ENCODE peak calls at places on chromosome 20, in seven cellular contexts. S is mammary epithelial cell, K is tibial nerve, T is heart right ventricle, L is adrenal gland, W is HCT116, P is OCI-LY7. E is an unnamed sample. For H3K9me3, the result is how much of the 10 kb centered on the place peaks cover.

GRCh38 chr20:64077094-64077493 is 2.2 kb downstream of the RGS19 start:
- DNase-seq in P (peak), K (no peak), S (no peak), L (no peak), T (no peak), W (no peak), E (no peak)

GRCh38 chr20:25042531-25043498 is 15.1 kb downstream of the ACSS1 start:
- DNase-seq in T (peak), S (no peak), W (no peak), K (no peak), L (peak), P (peak), E (peak)

GRCh38 chr20:57880155-57880648 is 170.4 kb upstream of the PMEPA1 start:
- DNase-seq in L (no peak), P (no peak), T (peak), W (no peak), S (no peak), K (no peak), E (no peak)

GRCh38 chr20:64102647-64103354 is 4.6 kb downstream of the NPBWR2 start:
- DNase-seq in S (no peak), L (no peak), W (no peak), P (peak), T (no peak), K (no peak), E (no peak)

GRCh38 chr20:1810926-1811620 is 84.1 kb upstream of the SIRPA start:
- DNase-seq in T (no peak), W (no peak), S (peak), P (no peak), L (no peak), K (no peak), E (no peak)

GRCh38 chr20:11229772-11230171 is 556.0 kb upstream of the JAG1 start:
- DNase-seq in L (no peak), S (peak), P (no peak), K (no peak), W (peak), T (peak), E (no peak)

GRCh38 chr20:40966103-40966502 is 62.5 kb upstream of the TOP1 start:
- DNase-seq in T (no peak), L (peak), P (peak), S (no peak), K (no peak), W (no peak), E (no peak)

GRCh38 chr20:44295995-44296394 is 15.0 kb downstream of the FITM2 start:
- DNase-seq in T (no peak), L (no peak), S (no peak), W (no peak), P (no peak), K (no peak), E (no peak)

GRCh38 chr20:17014217-17014616 is 212.6 kb upstream of the PCSK2 start:
- DNase-seq in P (no peak), L (no peak), S (no peak), T (no peak), K (no peak), W (no peak), E (no peak)

GRCh38 chr20:11217322-11217989 is 543.7 kb upstream of the JAG1 start:
- DNase-seq in L (no peak), T (no peak), P (no peak), W (no peak), S (no peak), K (no peak), E (no peak)

DNA sequence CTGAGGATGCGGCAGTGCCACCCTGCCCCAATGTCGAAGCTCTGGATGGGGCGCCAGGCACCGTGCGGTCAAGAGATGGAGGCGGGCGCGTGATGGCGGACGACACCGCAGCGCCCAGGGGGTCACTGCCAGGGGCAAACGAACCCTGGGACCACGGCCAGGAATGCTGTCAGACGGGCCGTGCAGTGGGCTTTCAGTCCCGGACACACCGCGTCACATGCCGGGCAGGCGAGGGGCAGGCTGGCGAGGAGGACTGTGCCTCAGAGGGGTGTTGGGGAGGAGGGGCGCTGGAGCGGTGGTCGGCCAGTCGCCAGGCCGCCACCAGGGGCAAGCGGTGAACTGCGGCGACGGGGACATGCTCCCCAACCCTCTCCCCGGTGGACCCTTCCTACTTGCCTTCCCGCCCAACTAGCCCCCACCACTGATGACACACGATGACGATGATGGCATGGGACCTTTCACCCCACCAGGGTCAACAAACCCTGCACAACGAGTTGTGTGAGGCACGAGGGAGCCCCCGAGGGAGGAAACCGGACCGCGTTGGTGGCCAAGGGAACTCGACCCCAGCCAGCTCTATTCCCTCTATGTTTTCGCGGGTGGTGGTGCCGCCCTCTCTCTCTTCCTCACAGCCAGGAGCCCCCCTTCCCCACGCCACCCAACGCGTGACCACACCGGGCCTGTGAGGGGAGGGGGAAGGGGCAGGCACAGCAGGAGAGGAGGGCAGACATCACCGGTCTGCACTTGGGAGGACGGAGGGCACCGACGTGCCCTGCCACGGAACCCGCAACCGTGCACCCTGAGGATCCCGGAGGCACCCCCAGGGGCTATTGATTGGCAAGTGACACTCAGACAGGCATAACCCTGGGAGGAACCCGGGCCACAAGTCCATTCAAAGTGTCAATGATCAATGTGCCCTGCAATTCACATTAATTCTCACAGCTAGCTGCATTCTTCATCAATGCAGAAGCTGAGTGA is 1960.9 kb upstream of the DEFB115 start:
- DNase-seq in K (no peak), W (no peak), L (no peak), T (no peak), S (no peak), P (no peak), E (no peak)
- H3K9me3 ChIP-seq in K (under half), W (under half), L (under half), T (under half), S (under half), P (under half), E (under half)

DNA sequence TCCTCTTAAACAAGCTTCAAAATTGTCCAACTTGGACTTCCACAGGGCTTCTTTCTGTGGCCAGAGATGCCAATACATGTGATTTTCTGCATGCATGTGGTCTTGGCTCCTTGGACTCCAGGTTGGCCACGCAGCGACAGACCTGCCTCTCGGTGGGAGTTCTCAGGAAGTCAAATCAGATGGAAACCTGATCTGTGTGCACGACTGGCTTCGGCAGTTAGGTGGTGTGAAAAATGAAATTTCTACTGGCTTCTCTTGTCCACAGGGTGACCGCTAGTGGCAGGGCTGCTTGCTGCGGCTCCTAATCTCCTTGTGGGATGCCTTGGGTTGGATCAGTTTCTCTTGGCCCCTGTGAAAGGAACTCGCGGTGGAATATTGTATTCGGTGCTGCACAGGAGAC is 57.3 kb downstream of the PHACTR3 start:
- DNase-seq in P (no peak), W (no peak), T (no peak), K (no peak), L (no peak), S (no peak), E (no peak)
- H3K9me3 ChIP-seq in P (under half), W (under half), T (under half), K (under half), L (under half), S (under half), E (under half)

GRCh38 chr20:30486103-30486478 is 771.4 kb upstream of the DEFB115 start:
- DNase-seq in S (no peak), P (no peak), W (no peak), L (no peak), T (no peak), K (no peak), E (no peak)
- H3K9me3 ChIP-seq in S (under half), P (under half), W (under half), L (under half), T (under half), K (under half), E (under half)

GRCh38 chr20:31322504-31322903 is 14.1 kb upstream of the DEFB116 start:
- DNase-seq in K (no peak), T (no peak), L (no peak), W (no peak), S (no peak), P (no peak), E (no peak)
- H3K9me3 ChIP-seq in K (under half), T (under half), L (under half), W (under half), S (under half), P (under half), E (under half)

DNA sequence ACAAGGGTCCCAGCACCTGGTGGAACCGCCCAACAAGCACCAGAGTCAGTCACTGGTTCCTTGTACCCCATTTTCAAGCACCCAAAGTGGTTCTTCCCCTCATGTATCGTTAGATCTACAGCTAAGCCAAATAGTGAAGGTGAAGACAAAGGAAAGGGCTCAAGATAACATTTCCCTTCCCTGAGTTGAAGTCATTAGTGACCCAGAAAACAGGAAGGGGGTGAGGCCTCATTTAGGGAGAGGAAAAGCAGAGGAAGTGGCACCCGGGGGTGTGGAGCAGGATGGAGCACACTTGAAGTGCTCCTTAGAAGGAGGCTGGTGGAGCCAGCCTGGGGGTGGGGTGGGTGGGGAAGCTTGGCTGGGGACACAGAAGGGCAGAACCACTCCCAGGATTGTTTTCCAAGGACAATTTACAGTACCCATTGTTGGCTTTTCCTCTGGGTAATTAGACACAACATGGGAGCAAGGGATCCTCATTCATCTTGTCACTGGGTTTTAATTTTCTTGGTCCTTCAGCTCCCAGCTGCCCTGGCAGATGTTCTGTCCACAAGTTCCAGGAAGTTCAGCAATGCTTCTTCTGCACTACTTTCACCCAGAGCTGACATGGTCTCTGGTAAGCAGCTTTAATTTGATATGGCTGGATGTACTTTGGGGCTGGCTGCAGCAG is 73.3 kb upstream of the CD93 start:
- DNase-seq in P (no peak), K (no peak), L (no peak), T (no peak), W (no peak), S (no peak), E (no peak)
- H3K9me3 ChIP-seq in P (under half), K (under half), L (under half), T (under half), W (under half), S (under half), E (under half)

GRCh38 chr20:51198876-51199523 is 176.1 kb upstream of the KCNG1 start:
- DNase-seq in W (no peak), S (no peak), K (no peak), L (no peak), T (no peak), P (no peak), E (no peak)
- H3K9me3 ChIP-seq in W (under half), S (under half), K (under half), L (under half), T (under half), P (under half), E (under half)

GRCh38 chr20:62039738-62040137 is 25.9 kb downstream of the TAF4 start:
- DNase-seq in W (no peak), T (no peak), L (no peak), P (no peak), K (no peak), S (no peak), E (no peak)
- H3K9me3 ChIP-seq in W (under half), T (under half), L (under half), P (under half), K (under half), S (under half), E (under half)

GRCh38 chr20:39025883-39026282 is 63.7 kb downstream of the DHX35 start:
- DNase-seq in T (no peak), L (no peak), S (no peak), K (no peak), P (no peak), W (no peak), E (no peak)

GRCh38 chr20:39032997-39033396 is 70.9 kb downstream of the DHX35 start:
- DNase-seq in P (no peak), W (no peak), S (no peak), L (no peak), K (no peak), T (no peak), E (no peak)

DNA sequence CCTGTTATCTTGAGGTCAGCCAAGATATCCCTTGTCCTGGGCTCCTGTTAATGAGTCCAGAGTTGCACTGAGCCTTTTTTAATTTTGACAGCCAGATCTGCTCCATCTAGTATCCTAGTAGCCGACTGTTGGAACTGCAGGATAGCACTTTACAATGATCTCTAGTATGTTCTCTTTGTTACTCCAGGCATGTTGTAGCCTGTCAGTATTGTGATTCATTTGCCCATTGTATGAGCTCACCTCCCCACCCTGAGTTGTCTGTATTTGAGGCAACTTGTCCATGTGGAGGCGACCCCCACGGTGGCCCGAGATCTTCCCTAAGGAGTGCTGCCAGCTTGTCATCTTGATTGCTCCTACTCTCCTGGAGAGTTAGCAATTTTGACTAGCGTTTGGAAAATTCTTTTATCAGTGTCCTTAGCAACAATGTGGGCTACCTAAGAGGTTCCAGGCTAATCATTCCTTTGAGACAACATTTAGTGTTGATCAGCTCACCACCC is 67.2 kb downstream of the DHX35 start:
- DNase-seq in S (peak), L (no peak), T (no peak), W (no peak), K (no peak), P (no peak), E (no peak)
- H3K9me3 ChIP-seq in S (under half), L (under half), T (under half), W (under half), K (under half), P (under half), E (under half)